ENCODE peak calls at places on chromosomes 12 and 14, in six cellular contexts. One of them, this sample, is unnamed.
A peak's percentile ranks its signal among the peaks of the same experiment; 100 is the strongest.

GRCh38 chr14:47674148-47674545 is 1.3 kb downstream of the MDGA2 start:
- DNase-seq in neural progenitor cell: peak; percentile 58
- DNase-seq in tibial artery: no peak
- DNase-seq in astrocyte: no peak
- DNase-seq in foreskin fibroblast: no peak
- DNase-seq in colonic mucosa: no peak
- DNase-seq in this sample: no peak

GRCh38 chr14:63027719-63028118 is 17.5 kb downstream of the KCNH5 start:
- DNase-seq in tibial artery: no peak
- DNase-seq in foreskin fibroblast: no peak
- DNase-seq in colonic mucosa: no peak
- DNase-seq in neural progenitor cell: no peak
- DNase-seq in astrocyte: no peak
- DNase-seq in this sample: no peak

GRCh38 chr12:4355843-4356327 is 23.6 kb downstream of the FGF23 start:
- DNase-seq in tibial artery: no peak
- DNase-seq in astrocyte: no peak
- DNase-seq in neural progenitor cell: peak; percentile 67
- DNase-seq in foreskin fibroblast: no peak
- DNase-seq in colonic mucosa: peak; percentile 48
- DNase-seq in this sample: peak; percentile 25

GRCh38 chr12:75850751-75851462 is 180.7 kb downstream of the PHLDA1 start:
- DNase-seq in astrocyte: peak; percentile 65
- DNase-seq in neural progenitor cell: no peak
- DNase-seq in tibial artery: no peak
- DNase-seq in foreskin fibroblast: peak; percentile 80
- DNase-seq in colonic mucosa: peak; percentile 22
- DNase-seq in this sample: no peak

GRCh38 chr12:131860472-131861260 is 32.5 kb downstream of the MMP17 start:
- DNase-seq in foreskin fibroblast: peak; percentile 42
- DNase-seq in colonic mucosa: peak; percentile 26
- DNase-seq in neural progenitor cell: peak; percentile 60
- DNase-seq in tibial artery: peak; percentile 35
- DNase-seq in astrocyte: peak; percentile 23
- DNase-seq in this sample: peak; percentile 36

GRCh38 chr12:52023182-52023975 is 16.6 kb downstream of the TAMALIN start:
- DNase-seq in tibial artery: peak; percentile 84
- DNase-seq in astrocyte: peak; percentile 25
- DNase-seq in colonic mucosa: peak; percentile 92
- DNase-seq in neural progenitor cell: peak; percentile 89
- DNase-seq in foreskin fibroblast: peak; percentile 39
- DNase-seq in this sample: peak; percentile 91

GRCh38 chr14:55097894-55098560 is 31.0 kb upstream of the LGALS3 start:
- DNase-seq in neural progenitor cell: no peak
- DNase-seq in tibial artery: peak; percentile 65
- DNase-seq in foreskin fibroblast: no peak
- DNase-seq in colonic mucosa: no peak
- DNase-seq in astrocyte: no peak
- DNase-seq in this sample: peak; percentile 63

GRCh38 chr12:52216807-52217206 is 16.2 kb upstream of the KRT7 start:
- DNase-seq in astrocyte: no peak
- DNase-seq in foreskin fibroblast: no peak
- DNase-seq in tibial artery: peak; percentile 26
- DNase-seq in colonic mucosa: no peak
- DNase-seq in neural progenitor cell: no peak
- DNase-seq in this sample: peak; percentile 71

GRCh38 chr14:51996148-51996746 is 6.9 kb downstream of the RTRAF start:
- DNase-seq in tibial artery: no peak
- DNase-seq in neural progenitor cell: peak; percentile 32
- DNase-seq in foreskin fibroblast: no peak
- DNase-seq in colonic mucosa: no peak
- DNase-seq in astrocyte: peak; percentile 7
- DNase-seq in this sample: peak; percentile 19

GRCh38 chr12:10607885-10608458 is 5.4 kb downstream of the MAGOHB start:
- DNase-seq in tibial artery: no peak
- DNase-seq in foreskin fibroblast: no peak
- DNase-seq in neural progenitor cell: no peak
- DNase-seq in colonic mucosa: no peak
- DNase-seq in astrocyte: no peak
- DNase-seq in this sample: no peak

GRCh38 chr12:51218607-51219161 is 822 bp upstream of the POU6F1 start:
- DNase-seq in astrocyte: no peak
- DNase-seq in foreskin fibroblast: no peak
- DNase-seq in neural progenitor cell: peak; percentile 21
- DNase-seq in tibial artery: no peak
- DNase-seq in colonic mucosa: peak; percentile 42
- DNase-seq in this sample: peak; percentile 81

GRCh38 chr14:90721619-90722305 is 94.5 kb downstream of the TTC7B start:
- DNase-seq in colonic mucosa: no peak
- DNase-seq in neural progenitor cell: no peak
- DNase-seq in foreskin fibroblast: no peak
- DNase-seq in astrocyte: peak; percentile 69
- DNase-seq in tibial artery: no peak
- DNase-seq in this sample: no peak

GRCh38 chr14:69937367-69937777 is 58.2 kb downstream of the SMOC1 start:
- DNase-seq in neural progenitor cell: no peak
- DNase-seq in tibial artery: no peak
- DNase-seq in foreskin fibroblast: no peak
- DNase-seq in astrocyte: no peak
- DNase-seq in colonic mucosa: no peak
- DNase-seq in this sample: peak; percentile 37

GRCh38 chr12:30457621-30458289 is 237.9 kb downstream of the IPO8 start:
- DNase-seq in foreskin fibroblast: peak; percentile 84
- DNase-seq in tibial artery: no peak
- DNase-seq in astrocyte: peak; percentile 67
- DNase-seq in colonic mucosa: no peak
- DNase-seq in neural progenitor cell: peak; percentile 36
- DNase-seq in this sample: no peak

DNA sequence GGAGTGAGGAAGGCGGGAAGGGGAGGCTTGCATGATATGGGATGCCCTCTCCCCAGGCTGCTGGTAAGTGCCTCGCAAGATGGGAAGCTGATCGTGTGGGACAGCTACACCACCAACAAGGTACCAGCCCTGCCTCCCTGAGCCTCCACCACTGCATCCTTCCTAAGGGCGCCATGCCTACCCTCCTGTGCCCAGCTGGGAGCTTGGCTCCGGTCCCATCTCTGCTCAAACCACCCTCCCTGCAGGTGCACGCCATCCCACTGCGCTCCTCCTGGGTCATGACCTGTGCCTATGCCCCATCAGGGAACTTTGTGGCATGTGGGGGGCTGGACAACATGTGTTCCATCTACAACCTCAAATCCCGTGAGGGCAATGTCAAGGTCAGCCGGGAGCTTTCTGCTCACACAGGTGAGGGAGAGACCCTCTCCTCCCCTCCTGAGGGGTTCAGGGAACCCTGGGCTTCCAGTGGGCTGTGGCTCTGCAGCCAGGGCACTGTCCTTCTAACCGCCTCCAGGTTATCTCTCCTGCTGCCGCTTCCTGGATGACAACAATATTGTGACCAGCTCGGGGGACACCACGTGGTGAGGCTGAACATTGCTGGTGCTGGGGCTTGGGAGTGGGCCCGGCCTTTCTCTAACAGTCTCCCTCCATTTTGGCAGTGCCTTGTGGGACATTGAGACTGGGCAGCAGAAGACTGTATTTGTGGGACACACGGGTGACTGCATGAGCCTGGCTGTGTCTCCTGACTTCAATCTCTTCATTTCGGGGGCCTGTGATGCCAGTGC is 2.6 kb downstream of the GNB3 start:
- DNase-seq in foreskin fibroblast: no peak
- DNase-seq in astrocyte: no peak
- DNase-seq in neural progenitor cell: peak; percentile 37
- DNase-seq in tibial artery: no peak
- DNase-seq in colonic mucosa: no peak
- DNase-seq in this sample: no peak
- TF ChIP-seq CTCF in foreskin fibroblast: no peak
- TF ChIP-seq CTCF in astrocyte: no peak
- TF ChIP-seq CTCF in neural progenitor cell: peak; percentile 15
- TF ChIP-seq CTCF in tibial artery: no peak
- TF ChIP-seq CTCF in colonic mucosa: no peak
- TF ChIP-seq CTCF in this sample: no peak

GRCh38 chr12:24950231-24950834 is 1.4 kb upstream of the BCAT1 start:
- DNase-seq in tibial artery: no peak
- DNase-seq in foreskin fibroblast: no peak
- DNase-seq in astrocyte: no peak
- DNase-seq in neural progenitor cell: no peak
- DNase-seq in colonic mucosa: no peak
- DNase-seq in this sample: no peak

GRCh38 chr12:24947541-24948451 is 1.1 kb downstream of the BCAT1 start:
- DNase-seq in astrocyte: no peak
- DNase-seq in neural progenitor cell: peak; percentile 40
- DNase-seq in colonic mucosa: no peak
- DNase-seq in foreskin fibroblast: no peak
- DNase-seq in tibial artery: no peak
- DNase-seq in this sample: no peak

GRCh38 chr12:24945822-24946221 is 3.1 kb downstream of the BCAT1 start:
- DNase-seq in colonic mucosa: no peak
- DNase-seq in neural progenitor cell: no peak
- DNase-seq in foreskin fibroblast: no peak
- DNase-seq in astrocyte: no peak
- DNase-seq in tibial artery: no peak
- DNase-seq in this sample: no peak

GRCh38 chr12:24948452-24948815 is 467 bp downstream of the BCAT1 start:
- DNase-seq in tibial artery: no peak
- DNase-seq in colonic mucosa: no peak
- DNase-seq in foreskin fibroblast: peak; percentile 18
- DNase-seq in astrocyte: peak; percentile 52
- DNase-seq in neural progenitor cell: peak; percentile 45
- DNase-seq in this sample: no peak

DNA sequence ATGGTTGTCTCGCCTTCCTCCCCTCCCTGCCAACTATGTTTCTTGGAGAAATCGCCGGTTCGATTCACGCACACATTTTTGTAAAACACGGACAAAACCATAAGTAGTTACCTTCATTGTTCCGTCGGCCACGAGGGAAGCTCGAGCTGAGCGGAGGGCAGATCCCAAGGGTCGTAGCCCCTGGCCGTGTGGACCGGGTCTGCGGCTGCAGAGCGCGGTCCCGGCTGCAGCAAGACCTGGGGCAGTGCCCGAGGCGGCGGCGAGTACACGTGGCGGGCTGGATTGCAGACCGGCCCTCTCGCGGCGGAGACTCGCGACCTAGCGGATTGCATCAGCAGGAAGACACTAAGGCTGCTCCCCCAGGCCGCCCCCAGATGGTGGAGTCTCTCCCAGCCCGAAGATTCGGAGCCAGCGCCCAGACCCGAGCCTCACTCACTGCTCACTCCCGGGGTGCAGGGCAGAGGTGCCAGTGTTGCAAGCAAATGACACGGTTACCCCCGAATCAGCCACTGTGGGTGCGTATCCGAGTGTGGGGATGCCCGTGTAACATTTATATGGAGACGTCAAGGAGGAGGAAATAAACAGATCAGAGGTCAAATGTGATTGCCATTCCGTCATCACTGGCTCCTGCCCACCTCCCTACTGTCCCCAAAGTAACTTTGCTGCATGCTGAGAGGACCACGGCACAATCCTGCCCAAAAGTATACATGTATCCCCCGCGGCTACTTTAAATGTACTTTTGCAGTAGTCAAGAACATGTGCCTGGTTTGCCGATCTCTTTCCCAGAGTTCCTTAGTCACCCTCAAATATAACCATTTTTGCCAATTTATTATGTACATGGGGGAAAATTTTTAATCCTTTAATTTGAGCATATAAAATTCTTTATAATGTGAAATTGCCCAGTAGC is at the start of gene BCAT1:
- DNase-seq in tibial artery: peak; percentile 74
- DNase-seq in neural progenitor cell: peak; percentile 87
- DNase-seq in astrocyte: peak; percentile 78
- DNase-seq in foreskin fibroblast: peak; percentile 82
- DNase-seq in colonic mucosa: peak; percentile 44
- DNase-seq in this sample: peak; percentile 81
- TF ChIP-seq CTCF in tibial artery: no peak
- TF ChIP-seq CTCF in neural progenitor cell: peak; percentile 23
- TF ChIP-seq CTCF in astrocyte: peak; percentile 5
- TF ChIP-seq CTCF in foreskin fibroblast: no peak
- TF ChIP-seq CTCF in colonic mucosa: no peak
- TF ChIP-seq CTCF in this sample: peak; percentile 28

DNA sequence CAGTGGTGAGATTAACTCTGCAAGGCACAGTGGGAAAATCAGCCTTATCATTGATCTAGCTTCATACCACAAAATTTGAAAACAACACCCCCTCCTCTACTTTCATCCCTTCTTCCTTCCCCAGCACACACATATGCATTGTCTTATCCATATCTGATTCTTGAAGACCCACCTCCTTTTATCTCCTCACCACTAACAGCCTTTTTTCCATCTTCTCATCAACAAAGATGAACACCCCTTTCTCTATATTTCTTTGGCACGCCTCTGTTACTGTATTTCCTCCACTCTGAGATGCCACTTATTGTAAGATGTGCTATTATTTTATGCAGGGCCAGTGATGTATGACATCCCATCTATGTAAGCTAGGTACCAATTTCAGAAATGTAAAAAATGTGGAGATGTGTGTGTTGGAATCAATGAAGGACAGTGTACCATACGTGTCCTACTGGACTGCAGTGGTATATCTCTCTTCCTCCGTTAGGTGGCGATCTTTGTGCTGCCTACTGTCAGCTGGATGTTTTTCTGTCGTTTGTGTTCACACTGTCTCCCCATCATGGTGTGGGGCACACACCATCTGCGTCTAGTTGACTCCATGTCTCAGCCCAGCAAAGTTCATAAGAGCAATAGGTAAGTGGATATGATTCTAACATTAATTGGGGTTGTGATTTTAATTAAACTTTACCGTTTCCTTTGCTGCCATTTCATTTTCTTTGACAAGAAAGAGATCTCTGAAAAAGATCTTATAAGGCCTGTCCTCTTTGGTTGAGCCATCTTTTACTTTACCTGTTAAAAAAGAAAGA is 24.0 kb downstream of the CCDC38 start:
- DNase-seq in colonic mucosa: peak; percentile 28
- DNase-seq in astrocyte: peak; percentile 8
- DNase-seq in foreskin fibroblast: peak; percentile 32
- DNase-seq in tibial artery: peak; percentile 22
- DNase-seq in neural progenitor cell: peak; percentile 75
- DNase-seq in this sample: peak; percentile 57
- TF ChIP-seq CTCF in colonic mucosa: peak; percentile 69
- TF ChIP-seq CTCF in astrocyte: peak; percentile 91
- TF ChIP-seq CTCF in foreskin fibroblast: peak; percentile 84
- TF ChIP-seq CTCF in tibial artery: peak; percentile 73
- TF ChIP-seq CTCF in neural progenitor cell: peak; percentile 89
- TF ChIP-seq CTCF in this sample: peak; percentile 81

GRCh38 chr14:76810525-76810924 is 2.2 kb downstream of the ANGEL1 start:
- DNase-seq in astrocyte: no peak
- DNase-seq in foreskin fibroblast: no peak
- DNase-seq in neural progenitor cell: no peak
- DNase-seq in tibial artery: no peak
- DNase-seq in colonic mucosa: no peak
- DNase-seq in this sample: no peak

GRCh38 chr14:76812422-76813383 is at the start of gene ANGEL1:
- DNase-seq in neural progenitor cell: peak; percentile 93
- DNase-seq in foreskin fibroblast: peak; percentile 92
- DNase-seq in astrocyte: peak; percentile 82
- DNase-seq in colonic mucosa: peak; percentile 95
- DNase-seq in tibial artery: peak; percentile 93
- DNase-seq in this sample: peak; percentile 99

GRCh38 chr14:76811561-76811960 is 1.1 kb downstream of the ANGEL1 start:
- DNase-seq in neural progenitor cell: peak; percentile 15
- DNase-seq in tibial artery: no peak
- DNase-seq in foreskin fibroblast: no peak
- DNase-seq in colonic mucosa: no peak
- DNase-seq in astrocyte: peak; percentile 38
- DNase-seq in this sample: no peak

GRCh38 chr14:76812093-76812421 is 625 bp downstream of the ANGEL1 start:
- DNase-seq in foreskin fibroblast: no peak
- DNase-seq in astrocyte: no peak
- DNase-seq in tibial artery: no peak
- DNase-seq in neural progenitor cell: peak; percentile 38
- DNase-seq in colonic mucosa: peak; percentile 53
- DNase-seq in this sample: no peak

GRCh38 chr14:76810953-76811400 is 1.7 kb downstream of the ANGEL1 start:
- DNase-seq in colonic mucosa: peak; percentile 35
- DNase-seq in neural progenitor cell: peak; percentile 31
- DNase-seq in foreskin fibroblast: peak; percentile 37
- DNase-seq in astrocyte: peak; percentile 17
- DNase-seq in tibial artery: no peak
- DNase-seq in this sample: no peak
- TF ChIP-seq CTCF in colonic mucosa: no peak
- TF ChIP-seq CTCF in neural progenitor cell: peak; percentile 43
- TF ChIP-seq CTCF in foreskin fibroblast: peak; percentile 60
- TF ChIP-seq CTCF in astrocyte: peak; percentile 39
- TF ChIP-seq CTCF in tibial artery: peak; percentile 32
- TF ChIP-seq CTCF in this sample: peak; percentile 43

This sample was measured in body of pancreas.